ENCODE peak calls at places on chromosomes 11 and 22, in four cellular contexts. J is H7, E is fibroblast of mammary gland, P is GM04503. F is an unnamed sample.

GRCh38 chr11:14275081-14275480 is 83.9 kb downstream of the RRAS2 start:
- DNase-seq in E (no peak), P (no peak), J (no peak), F (peak)

GRCh38 chr11:70145025-70145529 is 58.0 kb upstream of the FADD start:
- DNase-seq in E (no peak), P (no peak), J (no peak), F (no peak)

GRCh38 chr22:20864186-20864908 is 5.5 kb downstream of the SNAP29 start:
- DNase-seq in E (peak), J (no peak), P (no peak), F (no peak)

GRCh38 chr11:130703489-130704190 is 212.6 kb downstream of the SNX19 start:
- DNase-seq in E (no peak), J (no peak), P (no peak), F (no peak)

GRCh38 chr11:95505927-95506426 is 275.0 kb upstream of the SESN3 start:
- DNase-seq in E (peak), P (no peak), J (no peak), F (peak)

GRCh38 chr11:65615950-65616574 is 486 bp downstream of the PCNX3 start:
- DNase-seq in J (peak), E (no peak), P (no peak), F (peak)

GRCh38 chr11:126113515-126113957 is 50.9 kb upstream of the CDON start:
- DNase-seq in P (peak), J (no peak), E (peak), F (peak)

GRCh38 chr22:46660604-46661201 is 40.5 kb downstream of the GRAMD4 start:
- DNase-seq in P (no peak), E (no peak), J (peak), F (no peak)

GRCh38 chr11:116725434-116726221 is 47.2 kb downstream of the BUD13 start:
- DNase-seq in J (peak), E (peak), P (peak), F (peak)

GRCh38 chr22:39622881-39623367 is 52.4 kb downstream of the CACNA1I start:
- DNase-seq in P (no peak), E (peak), J (peak), F (peak)

GRCh38 chr11:130847517-130847916 is 68.8 kb downstream of the SNX19 start:
- DNase-seq in J (no peak), E (peak), P (peak), F (peak)

GRCh38 chr11:2268911-2269600 is 1.3 kb downstream of the ASCL2 start:
- DNase-seq in J (peak), E (peak), P (no peak), F (peak)

GRCh38 chr11:60251485-60252207 is 8.7 kb upstream of the MS4A4E start:
- DNase-seq in J (no peak), P (no peak), E (no peak), F (peak)

GRCh38 chr11:66004186-66004585 is 1.9 kb downstream of the BANF1 start:
- DNase-seq in E (no peak), J (no peak), P (no peak), F (no peak)

GRCh38 chr11:65315204-65315865 is 669 bp downstream of the CDC42EP2 start:
- DNase-seq in J (peak), E (peak), P (no peak), F (peak)

GRCh38 chr22:43921361-43921760 is 2.2 kb upstream of the PNPLA3 start:
- DNase-seq in J (no peak), E (peak), P (peak), F (peak)

GRCh38 chr11:128302425-128303186 is 284.8 kb downstream of the ETS1 start:
- DNase-seq in P (no peak), J (no peak), E (no peak), F (no peak)

GRCh38 chr11:74169736-74170458 is 905 bp downstream of the C2CD3 start:
- DNase-seq in J (no peak), P (no peak), E (no peak), F (no peak)

GRCh38 chr11:48081151-48082010 is 101.0 kb downstream of the PTPRJ start:
- DNase-seq in J (no peak), E (peak), P (peak), F (peak)

GRCh38 chr11:82823635-82824614 is 76.3 kb downstream of the PRCP start:
- DNase-seq in E (no peak), P (no peak), J (no peak), F (no peak)

GRCh38 chr11:1073261-1073724 is 1.4 kb upstream of the MUC2 start:
- DNase-seq in E (peak), P (no peak), J (peak), F (peak)